ENCODE peak calls at places on chromosomes 7 and 10, in six cellular contexts. G is left ventricle myocardium inferior; E is choroid plexus epithelial cell; K is stimulated activated CD8-positive, alpha-beta memory T cell treated with anti-CD3 and anti-CD28 coated beads, Interleukin-12 subunit alpha, Interleukin-12 subunit beta, amount 100 ng/mL, for 4 hours; P is GM12892; F is activated effector memory CD4-positive, alpha-beta T cell treated with anti-CD3 and anti-CD28 coated beads, Interleukin-2, amount 50 U/mL, for 16 hours. W is an unnamed sample.
A peak's percentile ranks its signal among the peaks of the same experiment; 100 is the strongest.

GRCh38 chr7:139855498-139856270 is 26.6 kb downstream of the TBXAS1 start:
- DNase-seq in K (no peak), E (peak; percentile 30), P (no peak), F (no peak), G (no peak), W (peak; percentile 51)

GRCh38 chr7:98254951-98255610 is 3.0 kb upstream of the TECPR1 start:
- DNase-seq in P (no peak), E (peak; percentile 17), G (no peak), F (no peak), K (no peak), W (no peak)

GRCh38 chr7:16393862-16394422 is 27.4 kb downstream of the CRPPA start:
- DNase-seq in G (no peak), F (no peak), K (no peak), P (no peak), E (no peak), W (no peak)

GRCh38 chr10:6143128-6143527 is 54.3 kb downstream of the RBM17 start:
- DNase-seq in F (no peak), E (no peak), P (no peak), G (no peak), K (no peak), W (no peak)

GRCh38 chr10:61749271-61749670 is 86.5 kb downstream of the CABCOCO1 start:
- DNase-seq in K (no peak), F (no peak), G (no peak), P (no peak), E (no peak), W (no peak)

GRCh38 chr7:129163875-129164544 is 19.5 kb downstream of the TSPAN33 start:
- DNase-seq in K (no peak), P (no peak), F (no peak), E (peak; percentile 88), G (no peak), W (no peak)

GRCh38 chr10:112706580-112706979 is 243.5 kb upstream of the TCF7L2 start:
- DNase-seq in E (no peak), K (no peak), P (no peak), G (no peak), F (no peak), W (no peak)

GRCh38 chr7:76330245-76330644 is 27.8 kb downstream of the HSPB1 start:
- DNase-seq in K (no peak), F (no peak), G (no peak), E (no peak), P (no peak), W (no peak)

GRCh38 chr10:4780782-4781181 is 45.2 kb upstream of the AKR1E2 start:
- DNase-seq in F (no peak), P (no peak), G (no peak), E (peak; percentile 53), K (no peak), W (no peak)

GRCh38 chr7:128381161-128381821 is 19.8 kb upstream of the PRRT4 start:
- DNase-seq in F (peak; percentile 77), E (no peak), K (no peak), P (no peak), G (peak; percentile 46), W (no peak)

GRCh38 chr10:114708717-114709352 is 50.8 kb upstream of the ABLIM1 start:
- DNase-seq in F (no peak), G (no peak), E (peak; percentile 95), K (no peak), P (no peak), W (no peak)

GRCh38 chr10:92848441-92849233 is at the start of gene EXOC6:
- DNase-seq in P (peak; percentile 70), K (peak; percentile 76), G (peak; percentile 84), E (peak; percentile 79), F (peak; percentile 95), W (peak; percentile 20)

GRCh38 chr10:131648386-131649020 is 252.3 kb upstream of the PPP2R2D start:
- DNase-seq in E (no peak), K (no peak), G (no peak), P (no peak), F (no peak), W (no peak)

GRCh38 chr10:85795460-85795859 is 571.1 kb downstream of the GRID1 start:
- DNase-seq in K (no peak), G (no peak), F (no peak), P (no peak), E (no peak), W (no peak)

GRCh38 chr10:79310911-79311573 is 36.2 kb upstream of the PPIF start:
- DNase-seq in P (no peak), K (no peak), F (no peak), E (no peak), G (peak; percentile 12), W (no peak)

W was measured in GM12878.